ENCODE peak calls at places on chromosomes 3 and 15, in seven cellular contexts. Z is ovary, B is posterior vena cava, D is foreskin fibroblast, M is EH, P is SW480, I is aorta. C is an unnamed sample.
A peak's percentile ranks its signal among the peaks of the same experiment; 100 is the strongest.

GRCh38 chr15:55434989-55435825 is 26.9 kb downstream of the PIERCE2 start:
- DNase-seq in Z (no peak), B (no peak), D (peak; percentile 33), M (peak; percentile 60), P (peak; percentile 65), I (no peak), C (peak; percentile 5)

GRCh38 chr3:19937459-19938362 is 3.7 kb upstream of the EFHB start:
- DNase-seq in Z (no peak), B (no peak), D (no peak), M (no peak), P (peak; percentile 28), I (no peak), C (no peak)

GRCh38 chr15:90598053-90598577 is 68.4 kb downstream of the CRTC3 start:
- DNase-seq in Z (no peak), B (peak; percentile 85), D (no peak), M (peak; percentile 49), P (peak; percentile 65), I (no peak), C (peak; percentile 58)

GRCh38 chr3:184175981-184176376 is 1.3 kb downstream of the AP2M1 start:
- DNase-seq in Z (no peak), B (peak; percentile 24), D (no peak), M (peak; percentile 73), P (no peak), I (no peak), C (no peak)

GRCh38 chr3:124395584-124396340 is 334.5 kb upstream of the UMPS start:
- DNase-seq in Z (peak; percentile 41), B (peak; percentile 84), D (no peak), M (peak; percentile 48), P (no peak), I (peak; percentile 67), C (no peak)

GRCh38 chr3:38521391-38521987 is 25.3 kb downstream of the EXOG start:
- DNase-seq in Z (peak; percentile 60), B (no peak), D (peak; percentile 48), M (peak; percentile 66), P (peak; percentile 70), I (peak; percentile 54), C (no peak)

GRCh38 chr3:128456776-128457715 is 9.6 kb downstream of the DNAJB8 start:
- DNase-seq in Z (no peak), B (no peak), D (no peak), M (no peak), P (no peak), I (no peak), C (peak; percentile 72)

GRCh38 chr3:133490468-133491351 is 82.8 kb upstream of the CDV3 start:
- DNase-seq in Z (no peak), B (no peak), D (no peak), M (no peak), P (no peak), I (no peak), C (no peak)

GRCh38 chr3:126113733-126114132 is 29.8 kb upstream of the SLC41A3 start:
- DNase-seq in Z (no peak), B (peak; percentile 70), D (no peak), M (no peak), P (peak; percentile 14), I (no peak), C (no peak)

GRCh38 chr3:133540896-133541674 is 32.4 kb upstream of the CDV3 start:
- DNase-seq in Z (no peak), B (no peak), D (peak; percentile 84), M (peak; percentile 78), P (peak; percentile 72), I (no peak), C (no peak)

C was measured in CMK.